ENCODE peak calls at places on chromosomes 11 and 22, in seven cellular contexts. One of them, this sample, is unnamed.

GRCh38 chr11:118565062-118565461 is 669 bp downstream of the IFT46 start:
- DNase-seq in BE2C: no peak
- DNase-seq in NCI-H187: no peak
- DNase-seq in brain microvascular endothelial cell: no peak
- DNase-seq in NCI-H1436: no peak
- DNase-seq in activated CD4-positive, alpha-beta T cell treated with anti-CD3 and anti-CD28 coated beads, Interleukin-2, amount 50 U/mL, for 1 hour: no peak
- DNase-seq in colonic mucosa: peak
- DNase-seq in this sample: no peak

GRCh38 chr11:69209936-69210659 is 54.4 kb downstream of the SMIM38 start:
- DNase-seq in colonic mucosa: no peak
- DNase-seq in activated CD4-positive, alpha-beta T cell treated with anti-CD3 and anti-CD28 coated beads, Interleukin-2, amount 50 U/mL, for 1 hour: no peak
- DNase-seq in BE2C: no peak
- DNase-seq in NCI-H187: no peak
- DNase-seq in brain microvascular endothelial cell: no peak
- DNase-seq in NCI-H1436: no peak
- DNase-seq in this sample: no peak

GRCh38 chr22:36872084-36872483 is 11.3 kb downstream of the NCF4 start:
- DNase-seq in brain microvascular endothelial cell: no peak
- DNase-seq in colonic mucosa: no peak
- DNase-seq in NCI-H1436: no peak
- DNase-seq in activated CD4-positive, alpha-beta T cell treated with anti-CD3 and anti-CD28 coated beads, Interleukin-2, amount 50 U/mL, for 1 hour: no peak
- DNase-seq in NCI-H187: no peak
- DNase-seq in BE2C: no peak
- DNase-seq in this sample: no peak

GRCh38 chr11:60887531-60887930 is 18.9 kb downstream of the PRPF19 start:
- DNase-seq in NCI-H187: no peak
- DNase-seq in colonic mucosa: peak
- DNase-seq in BE2C: peak
- DNase-seq in activated CD4-positive, alpha-beta T cell treated with anti-CD3 and anti-CD28 coated beads, Interleukin-2, amount 50 U/mL, for 1 hour: peak
- DNase-seq in brain microvascular endothelial cell: peak
- DNase-seq in NCI-H1436: peak
- DNase-seq in this sample: no peak

GRCh38 chr11:2944953-2945756 is 15.9 kb upstream of the PHLDA2 start:
- DNase-seq in brain microvascular endothelial cell: peak
- DNase-seq in NCI-H1436: no peak
- DNase-seq in NCI-H187: no peak
- DNase-seq in activated CD4-positive, alpha-beta T cell treated with anti-CD3 and anti-CD28 coated beads, Interleukin-2, amount 50 U/mL, for 1 hour: peak
- DNase-seq in colonic mucosa: peak
- DNase-seq in BE2C: peak
- DNase-seq in this sample: peak

GRCh38 chr11:16863382-16863781 is 124.9 kb downstream of the C11orf58 start:
- DNase-seq in BE2C: no peak
- DNase-seq in brain microvascular endothelial cell: peak
- DNase-seq in colonic mucosa: no peak
- DNase-seq in activated CD4-positive, alpha-beta T cell treated with anti-CD3 and anti-CD28 coated beads, Interleukin-2, amount 50 U/mL, for 1 hour: no peak
- DNase-seq in NCI-H187: no peak
- DNase-seq in NCI-H1436: no peak
- DNase-seq in this sample: no peak

GRCh38 chr11:15653191-15653590 is 538.5 kb downstream of the INSC start:
- DNase-seq in BE2C: no peak
- DNase-seq in NCI-H1436: no peak
- DNase-seq in activated CD4-positive, alpha-beta T cell treated with anti-CD3 and anti-CD28 coated beads, Interleukin-2, amount 50 U/mL, for 1 hour: no peak
- DNase-seq in brain microvascular endothelial cell: no peak
- DNase-seq in colonic mucosa: no peak
- DNase-seq in NCI-H187: no peak
- DNase-seq in this sample: no peak

GRCh38 chr11:110432713-110433392 is 3.1 kb downstream of the FDX1 start:
- DNase-seq in brain microvascular endothelial cell: no peak
- DNase-seq in BE2C: no peak
- DNase-seq in activated CD4-positive, alpha-beta T cell treated with anti-CD3 and anti-CD28 coated beads, Interleukin-2, amount 50 U/mL, for 1 hour: no peak
- DNase-seq in NCI-H187: no peak
- DNase-seq in NCI-H1436: no peak
- DNase-seq in colonic mucosa: no peak
- DNase-seq in this sample: no peak

GRCh38 chr11:17439316-17439782 is 37.3 kb downstream of the ABCC8 start:
- DNase-seq in activated CD4-positive, alpha-beta T cell treated with anti-CD3 and anti-CD28 coated beads, Interleukin-2, amount 50 U/mL, for 1 hour: no peak
- DNase-seq in NCI-H1436: peak
- DNase-seq in NCI-H187: peak
- DNase-seq in colonic mucosa: no peak
- DNase-seq in BE2C: no peak
- DNase-seq in brain microvascular endothelial cell: no peak
- DNase-seq in this sample: no peak

This sample was measured in nucleus accumbens.